ENCODE peak calls at places on chromosomes 7 and 10, in four cellular contexts. One of them, this sample, is unnamed.

GRCh38 chr7:36372156-36372555 is 17.5 kb upstream of the ANLN start:
- DNase-seq in K562: no peak
- DNase-seq in IMR-90: no peak
- DNase-seq in DND-41: no peak
- DNase-seq in this sample: peak; percentile 100

GRCh38 chr10:118916777-118917176 is 112.7 kb upstream of the NANOS1 start:
- DNase-seq in K562: no peak
- DNase-seq in DND-41: no peak
- DNase-seq in IMR-90: no peak
- DNase-seq in this sample: no peak

GRCh38 chr10:43217563-43218205 is 49.2 kb downstream of the RASGEF1A start:
- DNase-seq in K562: no peak
- DNase-seq in DND-41: no peak
- DNase-seq in IMR-90: no peak
- DNase-seq in this sample: peak; percentile 33

GRCh38 chr7:131040467-131040932 is 287.2 kb upstream of the MKLN1 start:
- DNase-seq in IMR-90: peak; percentile 77
- DNase-seq in DND-41: peak; percentile 67
- DNase-seq in K562: peak; percentile 72
- DNase-seq in this sample: peak; percentile 60

GRCh38 chr10:77428776-77429395 is 208.7 kb downstream of the KCNMA1 start:
- DNase-seq in IMR-90: peak; percentile 82
- DNase-seq in DND-41: no peak
- DNase-seq in K562: no peak
- DNase-seq in this sample: peak; percentile 60

GRCh38 chr10:89122431-89123066 is 84.6 kb downstream of the CH25H start:
- DNase-seq in K562: no peak
- DNase-seq in DND-41: no peak
- DNase-seq in IMR-90: peak; percentile 35
- DNase-seq in this sample: peak; percentile 12

GRCh38 chr10:103616705-103617361 is 123.3 kb downstream of the NEURL1 start:
- DNase-seq in K562: no peak
- DNase-seq in DND-41: no peak
- DNase-seq in IMR-90: peak; percentile 80
- DNase-seq in this sample: no peak

GRCh38 chr7:137469191-137469811 is 125.8 kb upstream of the PTN start:
- DNase-seq in K562: no peak
- DNase-seq in IMR-90: no peak
- DNase-seq in DND-41: no peak
- DNase-seq in this sample: no peak

GRCh38 chr7:33646166-33646565 is 259.2 kb upstream of the BMPER start:
- DNase-seq in DND-41: no peak
- DNase-seq in K562: no peak
- DNase-seq in IMR-90: no peak
- DNase-seq in this sample: peak; percentile 80

GRCh38 chr10:7853892-7854289 is 35.6 kb downstream of the TAF3 start:
- DNase-seq in DND-41: no peak
- DNase-seq in IMR-90: no peak
- DNase-seq in K562: no peak
- DNase-seq in this sample: no peak

GRCh38 chr7:6725003-6725402 is 18.3 kb upstream of the ZNF12 start:
- DNase-seq in IMR-90: no peak
- DNase-seq in DND-41: no peak
- DNase-seq in K562: no peak
- DNase-seq in this sample: no peak

GRCh38 chr7:114799522-114800133 is 122.3 kb upstream of the MDFIC start:
- DNase-seq in K562: no peak
- DNase-seq in IMR-90: no peak
- DNase-seq in DND-41: no peak
- DNase-seq in this sample: no peak

GRCh38 chr10:89837173-89838001 is 136.0 kb downstream of the KIF20B start:
- DNase-seq in IMR-90: peak; percentile 8
- DNase-seq in DND-41: no peak
- DNase-seq in K562: no peak
- DNase-seq in this sample: peak; percentile 6

GRCh38 chr7:150479023-150479716 is 28.7 kb downstream of the GIMAP8 start:
- DNase-seq in IMR-90: no peak
- DNase-seq in DND-41: no peak
- DNase-seq in K562: no peak
- DNase-seq in this sample: no peak

GRCh38 chr10:51867956-51868355 is 168.6 kb upstream of the CSTF2T start:
- DNase-seq in K562: no peak
- DNase-seq in DND-41: no peak
- DNase-seq in IMR-90: peak; percentile 99
- DNase-seq in this sample: peak; percentile 5

GRCh38 chr7:122988333-122988732 is 7.2 kb downstream of the TAS2R16 start:
- DNase-seq in DND-41: no peak
- DNase-seq in IMR-90: no peak
- DNase-seq in K562: no peak
- DNase-seq in this sample: no peak

GRCh38 chr10:95794195-95794594 is 38.2 kb downstream of the ENTPD1 start:
- DNase-seq in K562: no peak
- DNase-seq in DND-41: no peak
- DNase-seq in IMR-90: no peak
- DNase-seq in this sample: no peak

GRCh38 chr10:65358565-65358964 is 1567.3 kb upstream of the LRRTM3 start:
- DNase-seq in K562: no peak
- DNase-seq in DND-41: no peak
- DNase-seq in IMR-90: no peak
- DNase-seq in this sample: no peak

GRCh38 chr10:67602268-67602950 is 93.6 kb downstream of the CTNNA3 start:
- DNase-seq in IMR-90: peak; percentile 96
- DNase-seq in DND-41: no peak
- DNase-seq in K562: no peak
- DNase-seq in this sample: no peak

GRCh38 chr7:46179211-46179610 is 258.1 kb upstream of the IGFBP3 start:
- DNase-seq in K562: no peak
- DNase-seq in DND-41: no peak
- DNase-seq in IMR-90: no peak
- DNase-seq in this sample: no peak

GRCh38 chr10:118523775-118524174 is 71.7 kb downstream of the PRLHR start:
- DNase-seq in DND-41: no peak
- DNase-seq in IMR-90: peak; percentile 5
- DNase-seq in K562: no peak
- DNase-seq in this sample: no peak

GRCh38 chr10:89088901-89089300 is 98.3 kb downstream of the FAS start:
- DNase-seq in K562: no peak
- DNase-seq in IMR-90: peak; percentile 81
- DNase-seq in DND-41: no peak
- DNase-seq in this sample: no peak

GRCh38 chr10:118840071-118840775 is 85.5 kb upstream of the CACUL1 start:
- DNase-seq in DND-41: no peak
- DNase-seq in K562: peak; percentile 15
- DNase-seq in IMR-90: no peak
- DNase-seq in this sample: no peak

GRCh38 chr10:13871087-13871486 is 284.3 kb downstream of the PRPF18 start:
- DNase-seq in DND-41: no peak
- DNase-seq in IMR-90: no peak
- DNase-seq in K562: no peak
- DNase-seq in this sample: no peak

GRCh38 chr7:134758981-134759380 is 20.5 kb upstream of the CALD1 start:
- DNase-seq in DND-41: no peak
- DNase-seq in K562: no peak
- DNase-seq in IMR-90: no peak
- DNase-seq in this sample: peak; percentile 61

GRCh38 chr10:3946234-3947229 is 161.5 kb upstream of the KLF6 start:
- DNase-seq in DND-41: no peak
- DNase-seq in K562: no peak
- DNase-seq in IMR-90: no peak
- DNase-seq in this sample: peak; percentile 82

GRCh38 chr10:70742537-70743429 is 42.4 kb downstream of the TBATA start:
- DNase-seq in IMR-90: peak; percentile 72
- DNase-seq in DND-41: peak; percentile 81
- DNase-seq in K562: peak; percentile 86
- DNase-seq in this sample: peak; percentile 12

GRCh38 chr7:157757776-157758467 is 421.1 kb downstream of the DNAJB6 start:
- DNase-seq in IMR-90: no peak
- DNase-seq in DND-41: no peak
- DNase-seq in K562: no peak
- DNase-seq in this sample: no peak

GRCh38 chr7:28107960-28108359 is 72.6 kb downstream of the JAZF1 start:
- DNase-seq in K562: no peak
- DNase-seq in IMR-90: no peak
- DNase-seq in DND-41: no peak
- DNase-seq in this sample: no peak

GRCh38 chr7:17674166-17674955 is 265.9 kb downstream of the SNX13 start:
- DNase-seq in DND-41: no peak
- DNase-seq in IMR-90: no peak
- DNase-seq in K562: no peak
- DNase-seq in this sample: peak; percentile 86

GRCh38 chr7:151117565-151117964 is 31.3 kb downstream of the AGAP3 start:
- DNase-seq in K562: no peak
- DNase-seq in IMR-90: no peak
- DNase-seq in DND-41: peak; percentile 84
- DNase-seq in this sample: no peak

GRCh38 chr7:74051629-74052410 is 23.8 kb downstream of the ELN start:
- DNase-seq in DND-41: peak; percentile 39
- DNase-seq in IMR-90: no peak
- DNase-seq in K562: peak; percentile 75
- DNase-seq in this sample: peak; percentile 84

GRCh38 chr10:32909461-32909860 is 48.6 kb downstream of the ITGB1 start:
- DNase-seq in DND-41: no peak
- DNase-seq in IMR-90: peak; percentile 41
- DNase-seq in K562: no peak
- DNase-seq in this sample: no peak

GRCh38 chr10:11447571-11447970 is 163.9 kb downstream of the USP6NL start:
- DNase-seq in K562: no peak
- DNase-seq in DND-41: no peak
- DNase-seq in IMR-90: no peak
- DNase-seq in this sample: no peak

GRCh38 chr10:11448545-11449244 is 162.8 kb downstream of the USP6NL start:
- DNase-seq in DND-41: no peak
- DNase-seq in IMR-90: no peak
- DNase-seq in K562: no peak
- DNase-seq in this sample: no peak

GRCh38 chr10:11446895-11447294 is 164.6 kb downstream of the USP6NL start:
- DNase-seq in K562: no peak
- DNase-seq in DND-41: no peak
- DNase-seq in IMR-90: no peak
- DNase-seq in this sample: no peak

GRCh38 chr10:11449761-11450160 is 161.7 kb downstream of the USP6NL start:
- DNase-seq in IMR-90: no peak
- DNase-seq in DND-41: no peak
- DNase-seq in K562: no peak
- DNase-seq in this sample: no peak

DNA sequence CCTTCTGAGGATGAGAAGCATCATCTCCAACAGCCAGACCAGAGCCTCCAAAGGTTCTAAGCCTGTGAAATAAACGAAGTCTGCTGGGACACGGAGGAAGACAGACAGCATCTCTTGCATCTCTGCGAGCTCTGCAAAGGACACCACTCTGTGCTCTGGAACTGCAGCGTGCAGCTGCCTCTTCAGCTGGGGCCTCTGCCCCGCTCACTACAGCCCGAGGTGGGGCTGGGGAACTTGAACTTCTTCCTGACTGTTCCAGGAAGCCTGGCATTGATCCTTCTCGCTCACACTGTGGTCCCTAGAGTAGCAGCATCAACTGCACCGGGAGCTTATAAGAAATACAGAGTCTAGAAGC is 163.3 kb downstream of the USP6NL start:
- DNase-seq in DND-41: no peak
- DNase-seq in K562: no peak
- DNase-seq in IMR-90: no peak
- DNase-seq in this sample: no peak
- H3K36me3 ChIP-seq in DND-41: no peaks in the 10 kb centered on the region
- H3K36me3 ChIP-seq in K562: no peaks in the 10 kb centered on the region
- H3K36me3 ChIP-seq in IMR-90: no peaks in the 10 kb centered on the region
- H3K36me3 ChIP-seq in this sample: no peaks in the 10 kb centered on the region

GRCh38 chr10:131975003-131975402 is 6.7 kb downstream of the BNIP3 start:
- DNase-seq in DND-41: no peak
- DNase-seq in IMR-90: peak; percentile 48
- DNase-seq in K562: no peak
- DNase-seq in this sample: no peak
- H3K9ac ChIP-seq in DND-41: no peak overlapping the region
- H3K9ac ChIP-seq in IMR-90: no peak overlapping the region
- H3K9ac ChIP-seq in K562: no peak overlapping the region
- H3K9ac ChIP-seq in this sample: no peak overlapping the region

GRCh38 chr10:28127881-28128280 is 129.0 kb upstream of the ODAD2 start:
- DNase-seq in K562: no peak
- DNase-seq in DND-41: no peak
- DNase-seq in IMR-90: peak; percentile 43
- DNase-seq in this sample: no peak

GRCh38 chr10:28125701-28126100 is 126.8 kb upstream of the ODAD2 start:
- DNase-seq in DND-41: no peak
- DNase-seq in IMR-90: peak; percentile 69
- DNase-seq in K562: no peak
- DNase-seq in this sample: no peak

GRCh38 chr10:28135258-28135657 is 136.4 kb upstream of the ODAD2 start:
- DNase-seq in IMR-90: peak; percentile 16
- DNase-seq in K562: no peak
- DNase-seq in DND-41: no peak
- DNase-seq in this sample: no peak

GRCh38 chr10:28130267-28130666 is 131.4 kb upstream of the ODAD2 start:
- DNase-seq in K562: no peak
- DNase-seq in IMR-90: peak; percentile 75
- DNase-seq in DND-41: no peak
- DNase-seq in this sample: no peak
- H3K9me3 ChIP-seq in K562: no peaks in the 10 kb centered on the region
- H3K9me3 ChIP-seq in IMR-90: no peaks in the 10 kb centered on the region
- H3K9me3 ChIP-seq in DND-41: no peaks in the 10 kb centered on the region
- H3K9me3 ChIP-seq in this sample: peaks cover 1% of the 10 kb centered on the region

GRCh38 chr10:5743736-5744135 is 59.1 kb downstream of the TASOR2 start:
- DNase-seq in K562: no peak
- DNase-seq in IMR-90: no peak
- DNase-seq in DND-41: no peak
- DNase-seq in this sample: no peak
- H3K36me3 ChIP-seq in K562: peaks cover 96% of the 10 kb centered on the region
- H3K36me3 ChIP-seq in IMR-90: peaks cover 39% of the 10 kb centered on the region
- H3K36me3 ChIP-seq in DND-41: peaks cover 95% of the 10 kb centered on the region
- H3K36me3 ChIP-seq in this sample: peaks cover 32% of the 10 kb centered on the region

GRCh38 chr7:92623544-92623943 is 33.4 kb upstream of the FAM133B start:
- DNase-seq in IMR-90: no peak
- DNase-seq in DND-41: no peak
- DNase-seq in K562: no peak
- DNase-seq in this sample: no peak

GRCh38 chr7:92622680-92623079 is 32.5 kb upstream of the FAM133B start:
- DNase-seq in K562: no peak
- DNase-seq in IMR-90: no peak
- DNase-seq in DND-41: no peak
- DNase-seq in this sample: no peak

GRCh38 chr7:92624298-92624996 is 34.3 kb upstream of the FAM133B start:
- DNase-seq in K562: no peak
- DNase-seq in IMR-90: no peak
- DNase-seq in DND-41: no peak
- DNase-seq in this sample: no peak

GRCh38 chr7:92621026-92621540 is 30.9 kb upstream of the FAM133B start:
- DNase-seq in DND-41: peak; percentile 87
- DNase-seq in K562: peak; percentile 40
- DNase-seq in IMR-90: peak; percentile 94
- DNase-seq in this sample: peak; percentile 49

GRCh38 chr7:92621641-92622429 is 31.6 kb upstream of the FAM133B start:
- DNase-seq in K562: no peak
- DNase-seq in DND-41: no peak
- DNase-seq in IMR-90: no peak
- DNase-seq in this sample: no peak
- H3K9ac ChIP-seq in K562: no peak overlapping the region
- H3K9ac ChIP-seq in DND-41: peak overlapping the region; percentile 37
- H3K9ac ChIP-seq in IMR-90: no peak overlapping the region
- H3K9ac ChIP-seq in this sample: no peak overlapping the region

GRCh38 chr10:1854271-1854670 is 116.9 kb upstream of the ADARB2 start:
- DNase-seq in IMR-90: no peak
- DNase-seq in K562: no peak
- DNase-seq in DND-41: no peak
- DNase-seq in this sample: no peak
- H3K9me3 ChIP-seq in IMR-90: peaks cover 33% of the 10 kb centered on the region
- H3K9me3 ChIP-seq in K562: no peaks in the 10 kb centered on the region
- H3K9me3 ChIP-seq in DND-41: peaks cover 3% of the 10 kb centered on the region
- H3K9me3 ChIP-seq in this sample: no peaks in the 10 kb centered on the region